ENCODE peak calls at places on chromosomes 4 and X, in seven cellular contexts. One of them, this sample, is unnamed.

GRCh38 chrX:106972896-106973295 is 27.1 kb downstream of the MORC4 start:
- DNase-seq in thoracic aorta: no peak
- DNase-seq in spleen: no peak
- DNase-seq in astrocyte of the cerebellum: no peak
- DNase-seq in breast epithelium: no peak
- DNase-seq in hepatocyte: no peak
- DNase-seq in IMR-90: no peak
- DNase-seq in this sample: no peak

GRCh38 chrX:115333446-115333845 is 43.9 kb downstream of the LUZP4 start:
- DNase-seq in IMR-90: peak
- DNase-seq in thoracic aorta: no peak
- DNase-seq in spleen: no peak
- DNase-seq in astrocyte of the cerebellum: no peak
- DNase-seq in hepatocyte: no peak
- DNase-seq in breast epithelium: no peak
- DNase-seq in this sample: no peak

GRCh38 chrX:35351795-35352483 is 409.3 kb downstream of the FAM47B start:
- DNase-seq in hepatocyte: no peak
- DNase-seq in spleen: no peak
- DNase-seq in thoracic aorta: no peak
- DNase-seq in IMR-90: no peak
- DNase-seq in breast epithelium: no peak
- DNase-seq in astrocyte of the cerebellum: no peak
- DNase-seq in this sample: no peak

GRCh38 chr4:36187723-36188333 is 56.5 kb downstream of the ARAP2 start:
- DNase-seq in IMR-90: peak
- DNase-seq in thoracic aorta: no peak
- DNase-seq in spleen: no peak
- DNase-seq in breast epithelium: no peak
- DNase-seq in hepatocyte: peak
- DNase-seq in astrocyte of the cerebellum: peak
- DNase-seq in this sample: no peak

GRCh38 chrX:78708171-78708570 is 39.3 kb upstream of the LPAR4 start:
- DNase-seq in breast epithelium: no peak
- DNase-seq in IMR-90: peak
- DNase-seq in spleen: no peak
- DNase-seq in astrocyte of the cerebellum: peak
- DNase-seq in thoracic aorta: no peak
- DNase-seq in hepatocyte: peak
- DNase-seq in this sample: no peak

GRCh38 chrX:44305921-44306320 is 37.6 kb downstream of the EFHC2 start:
- DNase-seq in IMR-90: no peak
- DNase-seq in thoracic aorta: no peak
- DNase-seq in astrocyte of the cerebellum: no peak
- DNase-seq in breast epithelium: no peak
- DNase-seq in spleen: no peak
- DNase-seq in hepatocyte: peak
- DNase-seq in this sample: no peak

GRCh38 chr4:188143731-188144130 is 4.5 kb downstream of the TRIML1 start:
- DNase-seq in spleen: no peak
- DNase-seq in hepatocyte: peak
- DNase-seq in breast epithelium: no peak
- DNase-seq in astrocyte of the cerebellum: no peak
- DNase-seq in thoracic aorta: no peak
- DNase-seq in IMR-90: no peak
- DNase-seq in this sample: no peak

GRCh38 chrX:79366556-79366887 is 612 bp downstream of the ITM2A start:
- DNase-seq in spleen: no peak
- DNase-seq in astrocyte of the cerebellum: no peak
- DNase-seq in hepatocyte: no peak
- DNase-seq in breast epithelium: no peak
- DNase-seq in thoracic aorta: no peak
- DNase-seq in IMR-90: no peak
- DNase-seq in this sample: no peak

GRCh38 chrX:39816871-39817731 is 280.7 kb downstream of the BCOR start:
- DNase-seq in IMR-90: peak
- DNase-seq in spleen: peak
- DNase-seq in astrocyte of the cerebellum: no peak
- DNase-seq in thoracic aorta: no peak
- DNase-seq in hepatocyte: peak
- DNase-seq in breast epithelium: no peak
- DNase-seq in this sample: no peak

GRCh38 chrX:86806786-86807185 is 658.5 kb downstream of the DACH2 start:
- DNase-seq in astrocyte of the cerebellum: no peak
- DNase-seq in spleen: no peak
- DNase-seq in breast epithelium: no peak
- DNase-seq in hepatocyte: peak
- DNase-seq in IMR-90: peak
- DNase-seq in thoracic aorta: no peak
- DNase-seq in this sample: no peak

GRCh38 chr4:13112030-13112429 is 372.1 kb downstream of the RAB28 start:
- DNase-seq in thoracic aorta: no peak
- DNase-seq in astrocyte of the cerebellum: no peak
- DNase-seq in spleen: no peak
- DNase-seq in breast epithelium: no peak
- DNase-seq in IMR-90: no peak
- DNase-seq in hepatocyte: no peak
- DNase-seq in this sample: no peak

GRCh38 chr4:13103382-13104015 is 380.6 kb downstream of the RAB28 start:
- DNase-seq in thoracic aorta: no peak
- DNase-seq in astrocyte of the cerebellum: no peak
- DNase-seq in spleen: no peak
- DNase-seq in breast epithelium: no peak
- DNase-seq in IMR-90: no peak
- DNase-seq in hepatocyte: no peak
- DNase-seq in this sample: no peak

GRCh38 chr4:13102344-13102743 is 381.8 kb downstream of the RAB28 start:
- DNase-seq in spleen: no peak
- DNase-seq in IMR-90: no peak
- DNase-seq in breast epithelium: no peak
- DNase-seq in thoracic aorta: no peak
- DNase-seq in hepatocyte: no peak
- DNase-seq in astrocyte of the cerebellum: no peak
- DNase-seq in this sample: no peak

GRCh38 chr4:13109536-13109935 is 374.6 kb downstream of the RAB28 start:
- DNase-seq in astrocyte of the cerebellum: no peak
- DNase-seq in breast epithelium: no peak
- DNase-seq in spleen: no peak
- DNase-seq in hepatocyte: no peak
- DNase-seq in thoracic aorta: no peak
- DNase-seq in IMR-90: no peak
- DNase-seq in this sample: no peak

DNA sequence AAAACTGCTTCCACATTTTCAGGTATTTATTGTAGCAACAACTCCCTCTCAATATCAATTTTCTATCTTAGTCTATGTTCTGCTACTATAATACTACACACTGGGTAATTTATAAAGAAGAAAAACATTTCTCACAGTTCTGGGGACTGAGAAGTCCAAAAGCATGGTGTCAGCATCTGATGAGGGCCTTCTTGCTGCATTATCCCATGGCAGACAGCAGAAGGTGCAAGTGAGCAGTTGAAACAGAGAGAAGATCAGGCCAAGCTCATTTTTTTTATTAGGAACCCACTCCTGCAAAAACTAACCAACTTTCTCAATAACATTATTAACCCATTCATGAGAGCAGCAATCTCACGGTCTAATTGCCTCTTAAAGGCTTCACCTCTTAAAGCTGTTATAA is 376.0 kb downstream of the RAB28 start:
- DNase-seq in astrocyte of the cerebellum: no peak
- DNase-seq in hepatocyte: no peak
- DNase-seq in IMR-90: no peak
- DNase-seq in thoracic aorta: no peak
- DNase-seq in breast epithelium: no peak
- DNase-seq in spleen: no peak
- DNase-seq in this sample: no peak
- TF ChIP-seq CTCF in astrocyte of the cerebellum: no peak
- TF ChIP-seq CTCF in hepatocyte: no peak
- TF ChIP-seq CTCF in IMR-90: no peak
- TF ChIP-seq CTCF in thoracic aorta: no peak
- TF ChIP-seq CTCF in breast epithelium: no peak
- TF ChIP-seq CTCF in spleen: no peak
- TF ChIP-seq CTCF in this sample: no peak

GRCh38 chr4:4289575-4289929 is 402 bp downstream of the LYAR start:
- DNase-seq in astrocyte of the cerebellum: no peak
- DNase-seq in IMR-90: no peak
- DNase-seq in thoracic aorta: no peak
- DNase-seq in breast epithelium: no peak
- DNase-seq in hepatocyte: no peak
- DNase-seq in spleen: no peak
- DNase-seq in this sample: no peak

GRCh38 chr4:4293279-4293678 is 3.2 kb downstream of the ZBTB49 start:
- DNase-seq in hepatocyte: no peak
- DNase-seq in thoracic aorta: no peak
- DNase-seq in spleen: no peak
- DNase-seq in IMR-90: no peak
- DNase-seq in breast epithelium: no peak
- DNase-seq in astrocyte of the cerebellum: no peak
- DNase-seq in this sample: no peak

GRCh38 chr4:4289055-4289454 is 899 bp downstream of the LYAR start:
- DNase-seq in breast epithelium: no peak
- DNase-seq in hepatocyte: no peak
- DNase-seq in thoracic aorta: no peak
- DNase-seq in spleen: no peak
- DNase-seq in IMR-90: no peak
- DNase-seq in astrocyte of the cerebellum: no peak
- DNase-seq in this sample: no peak

GRCh38 chr4:4288098-4288497 is 1.9 kb downstream of the LYAR start:
- DNase-seq in spleen: no peak
- DNase-seq in thoracic aorta: no peak
- DNase-seq in breast epithelium: no peak
- DNase-seq in IMR-90: no peak
- DNase-seq in hepatocyte: no peak
- DNase-seq in astrocyte of the cerebellum: no peak
- DNase-seq in this sample: no peak

GRCh38 chr4:4289930-4290850 is at the start of the genes LYAR and ZBTB49:
- DNase-seq in breast epithelium: peak
- DNase-seq in astrocyte of the cerebellum: peak
- DNase-seq in spleen: peak
- DNase-seq in thoracic aorta: peak
- DNase-seq in hepatocyte: peak
- DNase-seq in IMR-90: peak
- DNase-seq in this sample: peak
- TF ChIP-seq CTCF in breast epithelium: no peak
- TF ChIP-seq CTCF in astrocyte of the cerebellum: no peak
- TF ChIP-seq CTCF in spleen: no peak
- TF ChIP-seq CTCF in thoracic aorta: no peak
- TF ChIP-seq CTCF in hepatocyte: no peak
- TF ChIP-seq CTCF in IMR-90: no peak
- TF ChIP-seq CTCF in this sample: no peak

DNA sequence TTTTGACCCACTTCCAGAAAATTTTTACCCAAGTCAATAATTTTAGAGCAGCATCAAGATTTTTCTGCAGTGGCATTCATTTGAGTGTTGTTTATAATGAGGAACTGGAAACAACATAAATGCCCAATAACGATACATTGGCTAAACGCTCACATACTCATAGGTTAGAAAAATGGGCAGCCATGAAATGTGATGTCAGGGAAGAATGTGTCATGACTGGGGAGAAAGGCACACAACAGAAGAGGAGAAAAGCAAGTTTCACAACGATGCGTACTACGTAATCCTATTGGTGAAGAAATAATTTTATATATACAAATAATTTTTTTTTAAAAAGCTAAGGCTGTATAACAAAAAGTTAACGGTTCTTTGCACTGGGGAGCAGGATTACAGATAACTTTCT is 33.6 kb upstream of the MAP3K15 start:
- DNase-seq in hepatocyte: no peak
- DNase-seq in thoracic aorta: no peak
- DNase-seq in IMR-90: no peak
- DNase-seq in spleen: no peak
- DNase-seq in breast epithelium: no peak
- DNase-seq in astrocyte of the cerebellum: no peak
- DNase-seq in this sample: no peak
- TF ChIP-seq CTCF in hepatocyte: no peak
- TF ChIP-seq CTCF in thoracic aorta: no peak
- TF ChIP-seq CTCF in IMR-90: no peak
- TF ChIP-seq CTCF in spleen: no peak
- TF ChIP-seq CTCF in breast epithelium: no peak
- TF ChIP-seq CTCF in astrocyte of the cerebellum: no peak
- TF ChIP-seq CTCF in this sample: no peak

GRCh38 chr4:41257257-41257900 is 651 bp downstream of the UCHL1 start:
- DNase-seq in spleen: peak
- DNase-seq in astrocyte of the cerebellum: no peak
- DNase-seq in thoracic aorta: peak
- DNase-seq in IMR-90: peak
- DNase-seq in hepatocyte: peak
- DNase-seq in breast epithelium: no peak
- DNase-seq in this sample: no peak
- TF ChIP-seq CTCF in spleen: no peak
- TF ChIP-seq CTCF in astrocyte of the cerebellum: no peak
- TF ChIP-seq CTCF in thoracic aorta: no peak
- TF ChIP-seq CTCF in IMR-90: no peak
- TF ChIP-seq CTCF in hepatocyte: no peak
- TF ChIP-seq CTCF in breast epithelium: no peak
- TF ChIP-seq CTCF in this sample: no peak

GRCh38 chr4:110970642-110971041 is 347.8 kb upstream of the PITX2 start:
- DNase-seq in hepatocyte: peak
- DNase-seq in astrocyte of the cerebellum: peak
- DNase-seq in thoracic aorta: no peak
- DNase-seq in breast epithelium: no peak
- DNase-seq in spleen: no peak
- DNase-seq in IMR-90: peak
- DNase-seq in this sample: no peak
- TF ChIP-seq CTCF in hepatocyte: peak
- TF ChIP-seq CTCF in astrocyte of the cerebellum: peak
- TF ChIP-seq CTCF in thoracic aorta: no peak
- TF ChIP-seq CTCF in breast epithelium: no peak
- TF ChIP-seq CTCF in spleen: no peak
- TF ChIP-seq CTCF in IMR-90: peak
- TF ChIP-seq CTCF in this sample: no peak